ENCODE peak calls at places on chromosomes 6 and 20, in five cellular contexts. One of them, this sample, is unnamed.

GRCh38 chr6:15626878-15627683 is 35.7 kb downstream of the DTNBP1 start:
- DNase-seq in hepatocyte: no peak
- DNase-seq in adrenal gland: no peak
- DNase-seq in choroid plexus epithelial cell: peak
- DNase-seq in astrocyte of the spinal cord: no peak
- DNase-seq in this sample: no peak

GRCh38 chr20:32709528-32710121 is 33.6 kb downstream of the COMMD7 start:
- DNase-seq in choroid plexus epithelial cell: peak
- DNase-seq in hepatocyte: peak
- DNase-seq in astrocyte of the spinal cord: peak
- DNase-seq in adrenal gland: no peak
- DNase-seq in this sample: no peak

GRCh38 chr6:110809792-110810191 is 5.5 kb downstream of the CDK19 start:
- DNase-seq in choroid plexus epithelial cell: no peak
- DNase-seq in adrenal gland: no peak
- DNase-seq in astrocyte of the spinal cord: no peak
- DNase-seq in hepatocyte: no peak
- DNase-seq in this sample: no peak

GRCh38 chr20:42027746-42028268 is 409.6 kb upstream of the CHD6 start:
- DNase-seq in adrenal gland: no peak
- DNase-seq in hepatocyte: no peak
- DNase-seq in astrocyte of the spinal cord: no peak
- DNase-seq in choroid plexus epithelial cell: no peak
- DNase-seq in this sample: no peak

GRCh38 chr20:36688630-36689029 is 42.6 kb upstream of the SLA2 start:
- DNase-seq in choroid plexus epithelial cell: no peak
- DNase-seq in adrenal gland: no peak
- DNase-seq in astrocyte of the spinal cord: no peak
- DNase-seq in hepatocyte: no peak
- DNase-seq in this sample: no peak

GRCh38 chr6:111038534-111039252 is 48.6 kb upstream of the SLC16A10 start:
- DNase-seq in adrenal gland: no peak
- DNase-seq in choroid plexus epithelial cell: no peak
- DNase-seq in astrocyte of the spinal cord: no peak
- DNase-seq in hepatocyte: no peak
- DNase-seq in this sample: no peak

GRCh38 chr6:36677059-36677749 is 1.3 kb upstream of the CDKN1A start:
- DNase-seq in adrenal gland: no peak
- DNase-seq in choroid plexus epithelial cell: peak
- DNase-seq in hepatocyte: no peak
- DNase-seq in astrocyte of the spinal cord: peak
- DNase-seq in this sample: no peak

GRCh38 chr6:154882107-154882506 is 113.0 kb upstream of the TIAM2 start:
- DNase-seq in hepatocyte: no peak
- DNase-seq in adrenal gland: peak
- DNase-seq in astrocyte of the spinal cord: peak
- DNase-seq in choroid plexus epithelial cell: no peak
- DNase-seq in this sample: no peak

GRCh38 chr20:461254-462198 is 807 bp downstream of the TBC1D20 start:
- DNase-seq in adrenal gland: peak
- DNase-seq in hepatocyte: peak
- DNase-seq in choroid plexus epithelial cell: peak
- DNase-seq in astrocyte of the spinal cord: peak
- DNase-seq in this sample: no peak

GRCh38 chr6:111573118-111573883 is 32.4 kb downstream of the TRAF3IP2 start:
- DNase-seq in adrenal gland: peak
- DNase-seq in astrocyte of the spinal cord: peak
- DNase-seq in choroid plexus epithelial cell: peak
- DNase-seq in hepatocyte: peak
- DNase-seq in this sample: no peak

GRCh38 chr6:120378582-120379220 is 955.6 kb downstream of the TBC1D32 start:
- DNase-seq in adrenal gland: no peak
- DNase-seq in choroid plexus epithelial cell: peak
- DNase-seq in hepatocyte: peak
- DNase-seq in astrocyte of the spinal cord: peak
- DNase-seq in this sample: peak

GRCh38 chr6:44122821-44123220 is 4.4 kb downstream of the MRPL14 start:
- DNase-seq in astrocyte of the spinal cord: peak
- DNase-seq in choroid plexus epithelial cell: peak
- DNase-seq in adrenal gland: no peak
- DNase-seq in hepatocyte: no peak
- DNase-seq in this sample: peak

DNA sequence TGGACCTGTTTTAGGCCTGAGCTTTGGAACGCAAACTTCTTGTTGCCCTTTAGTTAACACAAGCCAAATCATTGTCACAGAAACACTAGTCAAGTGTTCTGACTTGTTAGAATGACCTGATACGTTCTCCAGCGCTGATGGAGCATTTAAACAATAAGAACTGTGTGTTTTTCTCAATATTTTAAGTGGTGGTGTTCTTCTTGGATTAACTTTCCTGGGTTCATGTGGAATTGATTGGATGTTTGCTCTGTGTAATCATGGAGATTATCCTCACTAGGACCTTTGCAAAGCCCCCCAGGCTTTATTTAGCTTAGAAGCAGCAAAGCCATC is 1.6 kb downstream of the LRRC1 start:
- DNase-seq in hepatocyte: no peak
- DNase-seq in astrocyte of the spinal cord: no peak
- DNase-seq in adrenal gland: no peak
- DNase-seq in choroid plexus epithelial cell: no peak
- DNase-seq in this sample: no peak
- H3K4me3 ChIP-seq in hepatocyte: peak
- H3K4me3 ChIP-seq in astrocyte of the spinal cord: peak
- H3K4me3 ChIP-seq in adrenal gland: no peak
- H3K4me3 ChIP-seq in choroid plexus epithelial cell: peak
- H3K4me3 ChIP-seq in this sample: peak

DNA sequence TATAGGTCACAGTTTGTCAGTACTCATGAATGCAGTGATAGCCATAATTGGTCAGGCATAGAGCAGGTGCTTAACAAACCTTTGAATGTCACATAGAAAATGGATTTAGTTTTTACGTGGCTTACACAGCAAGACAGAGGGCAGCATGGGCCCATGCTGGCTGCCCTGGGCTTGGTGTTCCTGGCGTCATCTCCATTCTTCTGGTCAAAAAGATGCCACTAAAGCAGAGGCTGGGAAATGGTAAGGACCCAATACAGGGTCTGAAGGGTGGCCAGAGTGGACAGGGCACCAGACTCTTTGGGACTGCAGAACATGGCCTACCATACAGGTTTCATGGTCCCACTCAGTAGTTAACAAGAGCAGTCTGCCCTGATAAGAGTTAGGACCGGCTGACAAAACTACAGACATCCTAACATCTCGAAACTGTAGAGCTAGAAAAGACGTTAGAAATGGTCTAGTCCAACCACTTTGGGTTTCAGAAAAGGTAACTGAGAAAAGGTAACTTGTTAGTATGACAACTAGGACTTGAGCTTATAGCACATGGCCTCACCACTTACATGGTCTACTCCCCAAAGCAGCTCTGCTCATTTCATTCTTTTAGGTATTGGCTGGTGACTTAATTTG is 22.6 kb downstream of the HEBP2 start:
- DNase-seq in adrenal gland: no peak
- DNase-seq in hepatocyte: no peak
- DNase-seq in astrocyte of the spinal cord: no peak
- DNase-seq in choroid plexus epithelial cell: no peak
- DNase-seq in this sample: no peak
- H3K4me3 ChIP-seq in adrenal gland: no peak
- H3K4me3 ChIP-seq in hepatocyte: no peak
- H3K4me3 ChIP-seq in astrocyte of the spinal cord: no peak
- H3K4me3 ChIP-seq in choroid plexus epithelial cell: no peak
- H3K4me3 ChIP-seq in this sample: no peak

GRCh38 chr6:150557043-150557599 is 42.6 kb upstream of the PLEKHG1 start:
- DNase-seq in adrenal gland: no peak
- DNase-seq in choroid plexus epithelial cell: no peak
- DNase-seq in astrocyte of the spinal cord: no peak
- DNase-seq in hepatocyte: no peak
- DNase-seq in this sample: no peak

GRCh38 chr6:150560004-150560883 is 39.4 kb upstream of the PLEKHG1 start:
- DNase-seq in astrocyte of the spinal cord: no peak
- DNase-seq in hepatocyte: no peak
- DNase-seq in choroid plexus epithelial cell: no peak
- DNase-seq in adrenal gland: no peak
- DNase-seq in this sample: no peak

GRCh38 chr6:150565945-150566344 is 33.7 kb upstream of the PLEKHG1 start:
- DNase-seq in hepatocyte: no peak
- DNase-seq in choroid plexus epithelial cell: no peak
- DNase-seq in astrocyte of the spinal cord: no peak
- DNase-seq in adrenal gland: no peak
- DNase-seq in this sample: no peak

GRCh38 chr6:150566486-150566885 is 33.2 kb upstream of the PLEKHG1 start:
- DNase-seq in astrocyte of the spinal cord: no peak
- DNase-seq in choroid plexus epithelial cell: no peak
- DNase-seq in adrenal gland: no peak
- DNase-seq in hepatocyte: no peak
- DNase-seq in this sample: no peak

DNA sequence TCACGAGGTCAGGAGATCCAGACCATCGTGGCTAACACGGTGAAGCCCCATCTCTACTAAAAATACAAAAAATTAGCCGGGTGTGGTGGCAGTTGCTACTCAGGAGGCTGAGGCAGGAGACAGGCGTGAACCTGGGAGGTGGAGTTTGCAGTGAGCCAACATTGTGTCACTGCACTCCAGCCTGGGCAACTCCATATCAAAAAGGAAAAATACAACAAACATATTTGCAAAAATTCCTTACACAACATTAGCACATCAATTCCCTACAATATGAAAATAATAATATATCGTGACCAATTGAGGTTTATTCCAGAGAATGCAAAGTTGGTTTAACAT is 38.8 kb upstream of the PLEKHG1 start:
- DNase-seq in astrocyte of the spinal cord: no peak
- DNase-seq in adrenal gland: no peak
- DNase-seq in hepatocyte: no peak
- DNase-seq in choroid plexus epithelial cell: no peak
- DNase-seq in this sample: no peak
- H3K4me3 ChIP-seq in astrocyte of the spinal cord: no peak
- H3K4me3 ChIP-seq in adrenal gland: no peak
- H3K4me3 ChIP-seq in hepatocyte: no peak
- H3K4me3 ChIP-seq in choroid plexus epithelial cell: no peak
- H3K4me3 ChIP-seq in this sample: no peak

GRCh38 chr6:32089082-32089828 is 19.9 kb downstream of the TNXB start:
- DNase-seq in astrocyte of the spinal cord: no peak
- DNase-seq in adrenal gland: no peak
- DNase-seq in hepatocyte: no peak
- DNase-seq in choroid plexus epithelial cell: no peak
- DNase-seq in this sample: no peak

GRCh38 chr6:32095338-32096086 is 13.6 kb downstream of the TNXB start:
- DNase-seq in astrocyte of the spinal cord: no peak
- DNase-seq in choroid plexus epithelial cell: no peak
- DNase-seq in adrenal gland: no peak
- DNase-seq in hepatocyte: no peak
- DNase-seq in this sample: no peak

GRCh38 chr6:32096087-32096393 is 13.1 kb downstream of the TNXB start:
- DNase-seq in astrocyte of the spinal cord: no peak
- DNase-seq in hepatocyte: no peak
- DNase-seq in adrenal gland: no peak
- DNase-seq in choroid plexus epithelial cell: no peak
- DNase-seq in this sample: no peak

GRCh38 chr6:32096394-32097258 is 12.5 kb downstream of the TNXB start:
- DNase-seq in adrenal gland: no peak
- DNase-seq in astrocyte of the spinal cord: no peak
- DNase-seq in hepatocyte: no peak
- DNase-seq in choroid plexus epithelial cell: no peak
- DNase-seq in this sample: no peak

DNA sequence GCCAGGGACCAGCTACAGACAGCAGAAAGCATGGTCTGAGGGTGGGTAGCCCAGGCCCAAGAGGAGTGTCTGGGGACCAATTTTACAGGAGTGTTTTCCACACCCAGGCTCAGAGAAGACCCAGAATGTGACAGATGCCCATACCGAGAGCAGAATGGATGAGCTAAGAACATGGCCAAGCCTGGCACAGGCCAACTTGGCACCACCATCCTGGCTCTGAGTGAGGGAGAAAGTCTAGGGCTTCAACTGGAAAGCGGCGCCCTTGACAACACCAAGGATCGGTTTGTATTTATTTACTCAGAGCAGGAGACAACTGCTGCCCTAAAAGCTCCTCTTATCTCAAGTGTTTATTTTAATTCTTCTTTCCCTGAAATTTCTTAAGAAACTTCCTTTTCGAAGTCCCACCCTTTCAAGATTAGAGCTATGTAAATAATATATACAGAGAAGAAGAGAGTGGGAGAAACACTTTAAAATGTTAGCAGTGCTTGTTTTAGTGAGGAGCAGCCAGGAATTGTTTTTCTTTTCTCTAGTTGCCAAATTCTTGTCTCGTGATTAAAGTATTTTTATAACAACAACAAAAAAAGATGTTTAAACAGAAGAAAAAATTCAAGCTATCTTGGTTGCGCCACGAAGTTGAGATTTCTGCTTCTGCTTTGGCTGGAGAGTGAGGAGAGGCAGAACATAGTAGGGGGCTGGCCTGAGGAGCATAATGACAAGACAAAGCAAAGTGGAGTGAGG is 16.2 kb downstream of the TNXB start:
- DNase-seq in adrenal gland: no peak
- DNase-seq in choroid plexus epithelial cell: peak
- DNase-seq in astrocyte of the spinal cord: peak
- DNase-seq in hepatocyte: peak
- DNase-seq in this sample: no peak
- H3K4me3 ChIP-seq in adrenal gland: no peak
- H3K4me3 ChIP-seq in choroid plexus epithelial cell: no peak
- H3K4me3 ChIP-seq in astrocyte of the spinal cord: no peak
- H3K4me3 ChIP-seq in hepatocyte: no peak
- H3K4me3 ChIP-seq in this sample: no peak

DNA sequence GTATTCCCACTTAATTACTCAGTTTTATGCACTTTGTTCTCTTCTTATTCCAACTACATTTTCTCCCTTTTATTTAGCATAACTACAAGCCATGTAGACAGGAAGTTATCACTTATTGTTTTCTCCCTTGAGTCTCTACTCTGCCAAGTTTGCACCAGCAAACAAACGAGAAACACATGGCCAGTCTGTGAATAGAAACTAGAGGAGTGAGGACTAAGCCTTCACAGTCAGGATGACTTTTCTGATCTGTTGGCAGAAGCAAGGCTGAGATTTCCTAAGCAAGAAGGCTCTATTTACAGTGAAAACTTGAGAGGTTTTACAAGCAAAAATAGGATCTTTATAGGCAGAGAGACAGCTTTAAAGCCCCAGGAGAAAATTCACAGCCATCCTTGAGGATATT is 69.8 kb upstream of the TINAG start:
- DNase-seq in hepatocyte: peak
- DNase-seq in astrocyte of the spinal cord: peak
- DNase-seq in adrenal gland: no peak
- DNase-seq in choroid plexus epithelial cell: peak
- DNase-seq in this sample: no peak
- H3K4me3 ChIP-seq in hepatocyte: no peak
- H3K4me3 ChIP-seq in astrocyte of the spinal cord: no peak
- H3K4me3 ChIP-seq in adrenal gland: no peak
- H3K4me3 ChIP-seq in choroid plexus epithelial cell: no peak
- H3K4me3 ChIP-seq in this sample: no peak

GRCh38 chr20:46894579-46894958 is at the start of gene EYA2:
- DNase-seq in adrenal gland: no peak
- DNase-seq in hepatocyte: peak
- DNase-seq in astrocyte of the spinal cord: no peak
- DNase-seq in choroid plexus epithelial cell: no peak
- DNase-seq in this sample: no peak
- H3K4me3 ChIP-seq in adrenal gland: no peak
- H3K4me3 ChIP-seq in hepatocyte: peak
- H3K4me3 ChIP-seq in astrocyte of the spinal cord: peak
- H3K4me3 ChIP-seq in choroid plexus epithelial cell: no peak
- H3K4me3 ChIP-seq in this sample: no peak

This sample was measured in Jurkat, Clone E6-1.